ENCODE peak calls at places on chromosomes 7 and 10, in five cellular contexts. One of them, this sample, is unnamed.

GRCh38 chr10:87867453-87867852 is 4.0 kb downstream of the PTEN start:
- DNase-seq in HEK293T: no peak
- DNase-seq in iris pigment epithelial cell: no peak
- DNase-seq in H9: no peak
- DNase-seq in nucleus accumbens: no peak
- DNase-seq in this sample: no peak

GRCh38 chr10:45395554-45395953 is 21.5 kb downstream of the ALOX5 start:
- DNase-seq in HEK293T: no peak
- DNase-seq in iris pigment epithelial cell: no peak
- DNase-seq in H9: no peak
- DNase-seq in nucleus accumbens: no peak
- DNase-seq in this sample: no peak

GRCh38 chr7:73995330-73995729 is 32.6 kb upstream of the ELN start:
- DNase-seq in HEK293T: no peak
- DNase-seq in iris pigment epithelial cell: peak; percentile 88
- DNase-seq in H9: no peak
- DNase-seq in nucleus accumbens: no peak
- DNase-seq in this sample: no peak

GRCh38 chr7:94055963-94056362 is 51.8 kb upstream of the BET1 start:
- DNase-seq in HEK293T: no peak
- DNase-seq in iris pigment epithelial cell: no peak
- DNase-seq in H9: no peak
- DNase-seq in nucleus accumbens: no peak
- DNase-seq in this sample: no peak

GRCh38 chr7:40418445-40418844 is 283.6 kb downstream of the SUGCT start:
- DNase-seq in HEK293T: no peak
- DNase-seq in iris pigment epithelial cell: no peak
- DNase-seq in H9: peak; percentile 34
- DNase-seq in nucleus accumbens: no peak
- DNase-seq in this sample: no peak

GRCh38 chr10:112588225-112588990 is 141.4 kb downstream of the VTI1A start:
- DNase-seq in HEK293T: no peak
- DNase-seq in iris pigment epithelial cell: no peak
- DNase-seq in H9: no peak
- DNase-seq in nucleus accumbens: no peak
- DNase-seq in this sample: no peak

GRCh38 chr7:135207739-135208416 is 3.4 kb downstream of the WDR91 start:
- DNase-seq in HEK293T: no peak
- DNase-seq in iris pigment epithelial cell: no peak
- DNase-seq in H9: no peak
- DNase-seq in nucleus accumbens: no peak
- DNase-seq in this sample: no peak

GRCh38 chr7:151373599-151373998 is 32.0 kb downstream of the NUB1 start:
- DNase-seq in HEK293T: no peak
- DNase-seq in iris pigment epithelial cell: no peak
- DNase-seq in H9: no peak
- DNase-seq in nucleus accumbens: no peak
- DNase-seq in this sample: no peak

GRCh38 chr7:118918556-118918955 is 694.1 kb downstream of the ANKRD7 start:
- DNase-seq in HEK293T: no peak
- DNase-seq in iris pigment epithelial cell: peak; percentile 10
- DNase-seq in H9: no peak
- DNase-seq in nucleus accumbens: no peak
- DNase-seq in this sample: no peak

GRCh38 chr10:88243847-88244730 is 339.0 kb downstream of the RNLS start:
- DNase-seq in HEK293T: no peak
- DNase-seq in iris pigment epithelial cell: peak; percentile 63
- DNase-seq in H9: no peak
- DNase-seq in nucleus accumbens: no peak
- DNase-seq in this sample: no peak

GRCh38 chr7:43758861-43759683 is 592 bp downstream of the BLVRA start:
- DNase-seq in HEK293T: peak; percentile 65
- DNase-seq in iris pigment epithelial cell: peak; percentile 40
- DNase-seq in H9: no peak
- DNase-seq in nucleus accumbens: peak; percentile 10
- DNase-seq in this sample: no peak

GRCh38 chr10:98006266-98006665 is 24.2 kb downstream of the CRTAC1 start:
- DNase-seq in HEK293T: no peak
- DNase-seq in iris pigment epithelial cell: no peak
- DNase-seq in H9: peak; percentile 81
- DNase-seq in nucleus accumbens: no peak
- DNase-seq in this sample: no peak

GRCh38 chr10:102880256-102880655 is 11.0 kb downstream of the AS3MT start:
- DNase-seq in HEK293T: no peak
- DNase-seq in iris pigment epithelial cell: no peak
- DNase-seq in H9: no peak
- DNase-seq in nucleus accumbens: no peak
- DNase-seq in this sample: no peak

GRCh38 chr10:43209651-43210141 is 57.2 kb downstream of the RASGEF1A start:
- DNase-seq in HEK293T: no peak
- DNase-seq in iris pigment epithelial cell: no peak
- DNase-seq in H9: no peak
- DNase-seq in nucleus accumbens: no peak
- DNase-seq in this sample: no peak

GRCh38 chr7:150631084-150631824 is 931 bp downstream of the GIMAP6 start:
- DNase-seq in HEK293T: no peak
- DNase-seq in iris pigment epithelial cell: no peak
- DNase-seq in H9: no peak
- DNase-seq in nucleus accumbens: no peak
- DNase-seq in this sample: no peak

GRCh38 chr10:16521311-16522016 is at the start of gene C1QL3:
- DNase-seq in HEK293T: no peak
- DNase-seq in iris pigment epithelial cell: peak; percentile 51
- DNase-seq in H9: peak; percentile 51
- DNase-seq in nucleus accumbens: no peak
- DNase-seq in this sample: no peak

GRCh38 chr7:46933596-46933995 is 648.3 kb downstream of the TNS3 start:
- DNase-seq in HEK293T: no peak
- DNase-seq in iris pigment epithelial cell: peak; percentile 74
- DNase-seq in H9: no peak
- DNase-seq in nucleus accumbens: no peak
- DNase-seq in this sample: no peak

GRCh38 chr10:70960316-70960715 is 72.0 kb upstream of the PCBD1 start:
- DNase-seq in HEK293T: no peak
- DNase-seq in iris pigment epithelial cell: no peak
- DNase-seq in H9: no peak
- DNase-seq in nucleus accumbens: no peak
- DNase-seq in this sample: no peak

GRCh38 chr10:78255796-78256638 is 222.4 kb downstream of the RPS24 start:
- DNase-seq in HEK293T: no peak
- DNase-seq in iris pigment epithelial cell: peak; percentile 97
- DNase-seq in H9: no peak
- DNase-seq in nucleus accumbens: no peak
- DNase-seq in this sample: no peak

GRCh38 chr7:39678935-39679690 is 55.7 kb downstream of the RALA start:
- DNase-seq in HEK293T: no peak
- DNase-seq in iris pigment epithelial cell: no peak
- DNase-seq in H9: no peak
- DNase-seq in nucleus accumbens: no peak
- DNase-seq in this sample: no peak

GRCh38 chr10:60466267-60467201 is 76.9 kb upstream of the ANK3 start:
- DNase-seq in HEK293T: no peak
- DNase-seq in iris pigment epithelial cell: peak; percentile 22
- DNase-seq in H9: no peak
- DNase-seq in nucleus accumbens: no peak
- DNase-seq in this sample: no peak

GRCh38 chr10:114881916-114882315 is 56.1 kb upstream of the TRUB1 start:
- DNase-seq in HEK293T: peak; percentile 23
- DNase-seq in iris pigment epithelial cell: peak; percentile 59
- DNase-seq in H9: no peak
- DNase-seq in nucleus accumbens: no peak
- DNase-seq in this sample: no peak

GRCh38 chr10:69466158-69466490 is 14.9 kb downstream of the TSPAN15 start:
- DNase-seq in HEK293T: no peak
- DNase-seq in iris pigment epithelial cell: no peak
- DNase-seq in H9: no peak
- DNase-seq in nucleus accumbens: no peak
- DNase-seq in this sample: no peak

GRCh38 chr7:77989981-77990566 is 191.5 kb downstream of the PHTF2 start:
- DNase-seq in HEK293T: no peak
- DNase-seq in iris pigment epithelial cell: peak; percentile 7
- DNase-seq in H9: peak; percentile 71
- DNase-seq in nucleus accumbens: no peak
- DNase-seq in this sample: peak; percentile 27